ENCODE peak calls at places on chromosomes 7 and 10, in five cellular contexts. Q is NCI-H748 treated with DMSO at 0.1 percent for 48 hours, C is M059J, G is dermis microvascular lymphatic vessel endothelial cell, W is NCI-H1105. P is an unnamed sample.

GRCh38 chr7:28070311-28071055 is 110.1 kb downstream of the JAZF1 start:
- DNase-seq in G (no peak), W (no peak), Q (no peak), C (peak; percentile 22), P (no peak)

GRCh38 chr10:73998623-73999622 is 1.0 kb downstream of the VCL start:
- DNase-seq in G (no peak), C (peak; percentile 95), Q (no peak), W (peak; percentile 1), P (peak; percentile 77)

GRCh38 chr7:75638607-75639070 is 100.1 kb downstream of the HIP1 start:
- DNase-seq in C (peak; percentile 63), Q (no peak), G (no peak), W (peak; percentile 25), P (no peak)

GRCh38 chr10:84427903-84428650 is 99.7 kb downstream of the CCSER2 start:
- DNase-seq in C (peak; percentile 42), Q (no peak), W (no peak), G (peak; percentile 21), P (no peak)

GRCh38 chr7:142024547-142024946 is 28.9 kb downstream of the MGAM start:
- DNase-seq in W (no peak), Q (no peak), C (peak; percentile 69), G (no peak), P (peak; percentile 4)

GRCh38 chr7:155466814-155467675 is 9.1 kb downstream of the EN2 start:
- DNase-seq in G (no peak), W (peak; percentile 66), C (no peak), Q (peak; percentile 52), P (no peak)

GRCh38 chr7:47435889-47436312 is 146.0 kb downstream of the TNS3 start:
- DNase-seq in C (peak; percentile 64), W (no peak), G (no peak), Q (peak; percentile 6), P (peak; percentile 66)

GRCh38 chr10:96512997-96513685 is 585 bp downstream of the TLL2 start:
- DNase-seq in W (no peak), Q (no peak), G (no peak), C (peak; percentile 32), P (no peak)

GRCh38 chr7:102849538-102849937 is 63.3 kb upstream of the LRRC17 start:
- DNase-seq in Q (no peak), C (no peak), W (no peak), G (no peak), P (no peak)

GRCh38 chr7:36440880-36441279 is 51.2 kb downstream of the ANLN start:
- DNase-seq in Q (peak; percentile 10), G (no peak), C (peak; percentile 43), W (no peak), P (peak; percentile 13)

GRCh38 chr7:3141326-3141725 is 97.7 kb upstream of the CARD11 start:
- DNase-seq in C (no peak), Q (no peak), W (no peak), G (no peak), P (no peak)

GRCh38 chr10:121975295-121976086 is 474 bp upstream of the NSMCE4A start:
- DNase-seq in W (no peak), C (no peak), Q (no peak), G (no peak), P (no peak)

GRCh38 chr7:34019431-34019830 is 114.1 kb downstream of the BMPER start:
- DNase-seq in C (peak; percentile 17), G (no peak), Q (no peak), W (no peak), P (no peak)

GRCh38 chr10:74977913-74978847 is 133.3 kb upstream of the SAMD8 start:
- DNase-seq in G (no peak), W (no peak), Q (no peak), C (no peak), P (no peak)

GRCh38 chr7:11703829-11704228 is 128.2 kb downstream of the THSD7A start:
- DNase-seq in C (no peak), W (no peak), Q (no peak), G (no peak), P (no peak)

GRCh38 chr7:100516135-100516812 is 22.7 kb upstream of the AGFG2 start:
- DNase-seq in G (no peak), W (no peak), C (peak; percentile 94), Q (no peak), P (peak; percentile 98)

GRCh38 chr10:90175161-90175681 is 473.8 kb downstream of the KIF20B start:
- DNase-seq in G (no peak), W (no peak), C (peak; percentile 87), Q (no peak), P (no peak)

GRCh38 chr7:79199961-79200360 is 253.5 kb downstream of the MAGI2 start:
- DNase-seq in C (peak; percentile 55), Q (no peak), G (no peak), W (no peak), P (no peak)

GRCh38 chr7:106659963-106660861 is 746 bp downstream of the CCDC71L start:
- DNase-seq in Q (peak; percentile 34), G (peak; percentile 69), W (peak; percentile 44), C (peak; percentile 79), P (peak; percentile 27)

GRCh38 chr10:69497235-69497561 is 45.9 kb downstream of the TSPAN15 start:
- DNase-seq in W (no peak), C (no peak), Q (no peak), G (no peak), P (no peak)

GRCh38 chr7:25117226-25118047 is 7.6 kb downstream of the CYCS start:
- DNase-seq in Q (no peak), C (no peak), W (no peak), G (no peak), P (no peak)

GRCh38 chr7:2981103-2981480 is 62.6 kb downstream of the CARD11 start:
- DNase-seq in Q (no peak), C (no peak), G (no peak), W (no peak), P (no peak)

GRCh38 chr7:141527076-141527475 is 24.1 kb upstream of the AGK start:
- DNase-seq in Q (no peak), W (no peak), C (no peak), G (no peak), P (no peak)

GRCh38 chr10:46215426-46215825 is 71.4 kb upstream of the ANTXRL start:
- DNase-seq in W (no peak), C (no peak), G (no peak), Q (no peak), P (no peak)

P was measured in astrocyte of the cerebellum.